ENCODE peak calls at places on chromosome 15, in eight cellular contexts. P is left ventricle myocardium inferior, K is adrenal gland, V is NCI-H748 treated with DMSO at 0.1 percent for 48 hours, Z is myocyte, I is cerebellar nuclear complex, L is left ventricle myocardium superior, B is gastrocnemius medialis. Q is an unnamed sample.

GRCh38 chr15:89167267-89168176 is 53.9 kb downstream of the RLBP1 start:
- DNase-seq in K (peak), Z (peak), L (no peak), I (no peak), P (no peak), V (no peak), B (peak), Q (peak)

GRCh38 chr15:31175484-31175883 is 74.0 kb upstream of the TRPM1 start:
- DNase-seq in L (no peak), P (no peak), V (no peak), K (no peak), Z (no peak), I (no peak), B (no peak), Q (no peak)

GRCh38 chr15:90665288-90666134 is 51.6 kb upstream of the BLM start:
- DNase-seq in P (peak), I (no peak), V (no peak), Z (peak), K (peak), B (no peak), L (peak), Q (peak)

GRCh38 chr15:95277266-95277665 is 1045.9 kb downstream of the MCTP2 start:
- DNase-seq in B (no peak), Z (no peak), I (no peak), V (no peak), P (no peak), L (no peak), K (no peak), Q (no peak)

GRCh38 chr15:39931615-39932014 is 2.3 kb upstream of the EIF2AK4 start:
- DNase-seq in Z (peak), B (no peak), L (no peak), P (no peak), V (no peak), K (no peak), I (no peak), Q (no peak)

GRCh38 chr15:38128389-38128788 is 124.2 kb upstream of the SPRED1 start:
- DNase-seq in V (no peak), B (no peak), P (no peak), Z (peak), L (no peak), I (no peak), K (no peak), Q (peak)

GRCh38 chr15:93520206-93520605 is 431.2 kb upstream of the RGMA start:
- DNase-seq in K (no peak), V (no peak), Z (peak), P (no peak), I (no peak), L (no peak), B (peak), Q (no peak)

GRCh38 chr15:40925863-40926658 is 3.1 kb upstream of the DLL4 start:
- DNase-seq in P (no peak), L (no peak), K (no peak), V (peak), I (no peak), Z (peak), B (no peak), Q (no peak)

GRCh38 chr15:77631790-77632551 is 741 bp downstream of the LINGO1 start:
- DNase-seq in L (peak), Z (no peak), V (no peak), K (no peak), P (peak), B (no peak), I (no peak), Q (no peak)

GRCh38 chr15:77670558-77671148 is 37.9 kb upstream of the LINGO1 start:
- DNase-seq in Z (peak), K (no peak), B (no peak), V (no peak), L (no peak), I (no peak), P (no peak), Q (no peak)

GRCh38 chr15:58452775-58453174 is 21.0 kb downstream of the LIPC start:
- DNase-seq in V (no peak), K (no peak), B (no peak), P (no peak), Z (peak), I (no peak), L (no peak), Q (no peak)

GRCh38 chr15:73956276-73957086 is 30.2 kb downstream of the LOXL1 start:
- DNase-seq in L (no peak), I (no peak), B (no peak), K (no peak), V (no peak), P (no peak), Z (peak), Q (peak)

GRCh38 chr15:75076277-75076676 is 52.9 kb downstream of the PPCDC start:
- DNase-seq in P (no peak), B (no peak), K (no peak), L (no peak), V (no peak), Z (no peak), I (no peak), Q (no peak)

GRCh38 chr15:79195239-79195638 is 87.3 kb upstream of the ANKRD34C start:
- DNase-seq in V (no peak), P (no peak), B (no peak), K (no peak), I (no peak), L (no peak), Z (peak), Q (no peak)

GRCh38 chr15:64461577-64462162 is 1.3 kb downstream of the ZNF609 start:
- DNase-seq in L (no peak), I (no peak), P (no peak), B (no peak), Z (peak), K (peak), V (peak), Q (no peak)

GRCh38 chr15:42724276-42724675 is 12.7 kb downstream of the CDAN1 start:
- DNase-seq in P (no peak), I (no peak), B (no peak), L (no peak), V (no peak), Z (no peak), K (no peak), Q (no peak)

GRCh38 chr15:25784876-25785642 is 78.1 kb downstream of the ATP10A start:
- DNase-seq in P (no peak), L (no peak), K (no peak), Z (peak), V (no peak), I (no peak), B (no peak), Q (no peak)

GRCh38 chr15:46409879-46410278 is 775.0 kb downstream of the SQOR start:
- DNase-seq in V (peak), B (no peak), L (no peak), K (no peak), Z (no peak), I (no peak), P (no peak), Q (no peak)

GRCh38 chr15:66294157-66294931 is 976 bp downstream of the DIS3L start:
- DNase-seq in K (peak), Z (peak), L (no peak), I (no peak), B (no peak), V (no peak), P (no peak), Q (peak)

GRCh38 chr15:29698030-29698701 is 124.1 kb downstream of the TJP1 start:
- DNase-seq in I (no peak), P (no peak), K (no peak), B (no peak), Z (peak), L (no peak), V (no peak), Q (peak)

GRCh38 chr15:44536962-44537727 is at the start of gene EIF3J:
- DNase-seq in B (peak), V (peak), L (peak), Z (peak), I (peak), P (peak), K (peak), Q (peak)

GRCh38 chr15:25468611-25469010 is 29.8 kb upstream of the UBE3A start:
- DNase-seq in P (no peak), I (no peak), V (no peak), K (no peak), L (no peak), Z (peak), B (no peak), Q (no peak)

GRCh38 chr15:77075528-77075927 is 4.6 kb upstream of the TSPAN3 start:
- DNase-seq in K (peak), B (no peak), Z (peak), I (no peak), L (no peak), V (no peak), P (no peak), Q (peak)

GRCh38 chr15:60708684-60709083 is 229.7 kb upstream of the ICE2 start:
- DNase-seq in B (no peak), L (no peak), K (peak), Z (no peak), P (no peak), V (no peak), I (no peak), Q (no peak)

GRCh38 chr15:28128036-28128435 is 28.9 kb upstream of the OCA2 start:
- DNase-seq in P (peak), Z (peak), K (peak), B (peak), V (no peak), L (peak), I (no peak), Q (no peak)

GRCh38 chr15:35019401-35020327 is 31.6 kb upstream of the ZNF770 start:
- DNase-seq in Z (no peak), B (no peak), P (no peak), I (no peak), K (peak), L (no peak), V (no peak), Q (peak)

GRCh38 chr15:101168898-101169297 is 83.0 kb downstream of the CHSY1 start:
- DNase-seq in P (no peak), K (no peak), L (no peak), Z (no peak), I (no peak), B (no peak), V (no peak), Q (no peak)

GRCh38 chr15:63818628-63819027 is 15.1 kb downstream of the HERC1 start:
- DNase-seq in V (no peak), L (no peak), B (no peak), I (no peak), P (no peak), Z (no peak), K (no peak), Q (no peak)

GRCh38 chr15:36925671-36926421 is 174.5 kb downstream of the MEIS2 start:
- DNase-seq in K (no peak), B (no peak), I (no peak), L (no peak), Z (no peak), P (no peak), V (peak), Q (no peak)

GRCh38 chr15:52225230-52225629 is 34.0 kb upstream of the GNB5 start:
- DNase-seq in B (no peak), L (no peak), I (no peak), K (no peak), V (no peak), Z (no peak), P (no peak), Q (no peak)

GRCh38 chr15:76209948-76210347 is 101.3 kb downstream of the ETFA start:
- DNase-seq in B (no peak), Z (no peak), K (no peak), L (no peak), V (no peak), P (no peak), I (no peak), Q (no peak)

GRCh38 chr15:99507732-99508571 is 57.8 kb upstream of the MEF2A start:
- DNase-seq in V (no peak), Z (peak), I (no peak), P (no peak), L (no peak), K (peak), B (peak), Q (no peak)

GRCh38 chr15:90018216-90018831 is 17.2 kb downstream of the ZNF710 start:
- DNase-seq in I (no peak), L (no peak), P (no peak), Z (no peak), K (no peak), V (no peak), B (no peak), Q (no peak)

Q was measured in ACHN.